ENCODE peak calls at places on chromosomes 3 and 15, in four cellular contexts. One of them, this sample, is unnamed.
A peak's percentile ranks its signal among the peaks of the same experiment; 100 is the strongest.

GRCh38 chr3:160577551-160578195 is 12.3 kb upstream of the KPNA4 start:
- DNase-seq in KG1: no peak
- DNase-seq in adipocyte: peak; percentile 37
- DNase-seq in NCI-H1092: no peak
- DNase-seq in this sample: no peak

GRCh38 chr3:20673866-20674265 is 487.9 kb upstream of the SGO1 start:
- DNase-seq in adipocyte: no peak
- DNase-seq in NCI-H1092: no peak
- DNase-seq in KG1: no peak
- DNase-seq in this sample: no peak

GRCh38 chr3:10978956-10979355 is 13.6 kb upstream of the SLC6A1 start:
- DNase-seq in NCI-H1092: no peak
- DNase-seq in adipocyte: no peak
- DNase-seq in KG1: no peak
- DNase-seq in this sample: no peak

GRCh38 chr3:136818851-136819783 is at the start of gene SLC35G2:
- DNase-seq in NCI-H1092: peak; percentile 83
- DNase-seq in KG1: no peak
- DNase-seq in adipocyte: peak; percentile 81
- DNase-seq in this sample: peak; percentile 7

GRCh38 chr3:134387293-134387692 is 13.0 kb upstream of the AMOTL2 start:
- DNase-seq in NCI-H1092: no peak
- DNase-seq in KG1: no peak
- DNase-seq in adipocyte: no peak
- DNase-seq in this sample: no peak

GRCh38 chr3:188974856-188975611 is 196.7 kb upstream of the TPRG1 start:
- DNase-seq in KG1: peak; percentile 57
- DNase-seq in NCI-H1092: peak; percentile 37
- DNase-seq in adipocyte: no peak
- DNase-seq in this sample: peak; percentile 72

GRCh38 chr3:15779111-15779510 is 18.7 kb downstream of the ANKRD28 start:
- DNase-seq in NCI-H1092: no peak
- DNase-seq in adipocyte: no peak
- DNase-seq in KG1: no peak
- DNase-seq in this sample: no peak

GRCh38 chr15:39438795-39439577 is 141.9 kb upstream of the THBS1 start:
- DNase-seq in KG1: no peak
- DNase-seq in NCI-H1092: no peak
- DNase-seq in adipocyte: no peak
- DNase-seq in this sample: no peak

GRCh38 chr3:135109681-135110080 is 314.6 kb downstream of the EPHB1 start:
- DNase-seq in adipocyte: no peak
- DNase-seq in NCI-H1092: no peak
- DNase-seq in KG1: no peak
- DNase-seq in this sample: no peak

GRCh38 chr15:60375255-60375809 is 22.5 kb downstream of the ANXA2 start:
- DNase-seq in KG1: no peak
- DNase-seq in NCI-H1092: no peak
- DNase-seq in adipocyte: no peak
- DNase-seq in this sample: no peak

This sample was measured in HL-60.